ENCODE peak calls at places on chromosome 11, in six cellular contexts. L is transverse colon, C is stomach, I is IMR-90, M is spleen, Y is GM12891. K is an unnamed sample.
A peak's percentile ranks its signal among the peaks of the same experiment; 100 is the strongest.

GRCh38 chr11:11880179-11880578 is 38.4 kb downstream of the USP47 start:
- DNase-seq in L (no peak), C (no peak), I (no peak), M (no peak), Y (no peak), K (no peak)

GRCh38 chr11:32317646-32318045 is 117.7 kb downstream of the WT1 start:
- DNase-seq in L (no peak), C (no peak), I (no peak), M (no peak), Y (no peak), K (no peak)

GRCh38 chr11:16542353-16542752 is 186.0 kb upstream of the SOX6 start:
- DNase-seq in L (no peak), C (no peak), I (no peak), M (no peak), Y (no peak), K (no peak)

GRCh38 chr11:106471273-106471672 is 393.8 kb downstream of the AASDHPPT start:
- DNase-seq in L (no peak), C (no peak), I (peak; percentile 44), M (no peak), Y (no peak), K (no peak)

GRCh38 chr11:130652671-130653335 is 204.4 kb downstream of the ADAMTS15 start:
- DNase-seq in L (peak; percentile 46), C (peak; percentile 39), I (peak; percentile 89), M (no peak), Y (no peak), K (no peak)

GRCh38 chr11:13135385-13136271 is 126.5 kb downstream of the RASSF10 start:
- DNase-seq in L (no peak), C (no peak), I (peak; percentile 90), M (no peak), Y (no peak), K (no peak)

GRCh38 chr11:124898711-124899110 is 1.0 kb upstream of the ROBO4 start:
- DNase-seq in L (no peak), C (no peak), I (no peak), M (peak; percentile 84), Y (no peak), K (no peak)

GRCh38 chr11:43852057-43852636 is 28.5 kb upstream of the ALKBH3 start:
- DNase-seq in L (peak; percentile 34), C (peak; percentile 62), I (peak; percentile 88), M (no peak), Y (peak; percentile 33), K (peak; percentile 35)

GRCh38 chr11:33179431-33179830 is 18.2 kb upstream of the CSTF3 start:
- DNase-seq in L (no peak), C (no peak), I (no peak), M (no peak), Y (no peak), K (no peak)

GRCh38 chr11:73916435-73916834 is 34.4 kb upstream of the DNAJB13 start:
- DNase-seq in L (no peak), C (no peak), I (peak; percentile 53), M (no peak), Y (no peak), K (no peak)

GRCh38 chr11:59182457-59183151 is 10.7 kb downstream of the DTX4 start:
- DNase-seq in L (peak; percentile 78), C (peak; percentile 44), I (no peak), M (no peak), Y (peak; percentile 49), K (peak; percentile 40)

GRCh38 chr11:82676483-82677094 is 57.1 kb downstream of the FAM181B start:
- DNase-seq in L (no peak), C (no peak), I (no peak), M (no peak), Y (no peak), K (no peak)

GRCh38 chr11:84720706-84721402 is 906.3 kb downstream of the DLG2 start:
- DNase-seq in L (peak; percentile 12), C (no peak), I (no peak), M (peak; percentile 74), Y (no peak), K (no peak)

GRCh38 chr11:120819437-120819836 is 204.5 kb upstream of the TBCEL start:
- DNase-seq in L (no peak), C (no peak), I (no peak), M (peak; percentile 45), Y (no peak), K (no peak)

GRCh38 chr11:29280452-29280851 is 736.4 kb downstream of the KCNA4 start:
- DNase-seq in L (no peak), C (no peak), I (peak; percentile 25), M (no peak), Y (no peak), K (no peak)

GRCh38 chr11:14861680-14862079 is 30.4 kb downstream of the CYP2R1 start:
- DNase-seq in L (peak; percentile 73), C (peak; percentile 32), I (no peak), M (no peak), Y (no peak), K (no peak)

GRCh38 chr11:113477321-113477720 is 2.1 kb upstream of the DRD2 start:
- DNase-seq in L (no peak), C (no peak), I (no peak), M (no peak), Y (no peak), K (no peak)

GRCh38 chr11:12842933-12843636 is 166.0 kb upstream of the RASSF10 start:
- DNase-seq in L (no peak), C (no peak), I (no peak), M (no peak), Y (no peak), K (no peak)

GRCh38 chr11:1293619-1294015 is 15.8 kb downstream of the TOLLIP start:
- DNase-seq in L (peak; percentile 31), C (peak; percentile 56), I (no peak), M (peak; percentile 81), Y (no peak), K (no peak)

GRCh38 chr11:9280655-9281301 is 15.6 kb upstream of the DENND5A start:
- DNase-seq in L (peak; percentile 45), C (peak; percentile 57), I (peak; percentile 81), M (no peak), Y (no peak), K (no peak)

GRCh38 chr11:2767751-2768150 is 68.0 kb upstream of the KCNQ1OT1 start:
- DNase-seq in L (no peak), C (no peak), I (no peak), M (peak; percentile 31), Y (no peak), K (no peak)

GRCh38 chr11:94130589-94131362 is 2.1 kb downstream of the PANX1 start:
- DNase-seq in L (no peak), C (no peak), I (peak; percentile 89), M (no peak), Y (no peak), K (no peak)

GRCh38 chr11:20963596-20963995 is 294.2 kb downstream of the NELL1 start:
- DNase-seq in L (no peak), C (no peak), I (no peak), M (no peak), Y (no peak), K (no peak)

GRCh38 chr11:86041975-86042378 is 26.9 kb downstream of the PICALM start:
- DNase-seq in L (peak; percentile 66), C (peak; percentile 64), I (peak; percentile 94), M (no peak), Y (peak; percentile 19), K (peak; percentile 13)

GRCh38 chr11:104146421-104146820 is 17.5 kb downstream of the PDGFD start:
- DNase-seq in L (no peak), C (no peak), I (no peak), M (no peak), Y (no peak), K (no peak)

GRCh38 chr11:119106564-119107537 is at the start of gene C2CD2L:
- DNase-seq in L (peak; percentile 94), C (peak; percentile 92), I (peak; percentile 83), M (peak; percentile 97), Y (peak; percentile 97), K (peak; percentile 98)
- TF ChIP-seq POLR2A in L (peak; percentile 63), C (no peak), I (no peak), M (no peak), Y (peak; percentile 66), K (peak; percentile 77)

GRCh38 chr11:68042219-68043028 is 3.6 kb downstream of the TCIRG1 start:
- DNase-seq in L (no peak), C (no peak), I (no peak), M (peak; percentile 81), Y (no peak), K (no peak)

GRCh38 chr11:68043029-68043348 is 4.2 kb downstream of the TCIRG1 start:
- DNase-seq in L (no peak), C (no peak), I (no peak), M (no peak), Y (no peak), K (no peak)

GRCh38 chr11:68040121-68040956 is 1.5 kb downstream of the TCIRG1 start:
- DNase-seq in L (peak; percentile 68), C (peak; percentile 75), I (peak; percentile 73), M (peak; percentile 93), Y (peak; percentile 88), K (peak; percentile 95)

GRCh38 chr11:68040957-68041591 is 2.2 kb downstream of the TCIRG1 start:
- DNase-seq in L (no peak), C (no peak), I (no peak), M (peak; percentile 84), Y (no peak), K (no peak)

GRCh38 chr11:68041617-68042218 is 2.9 kb downstream of the TCIRG1 start:
- DNase-seq in L (no peak), C (no peak), I (no peak), M (no peak), Y (no peak), K (no peak)
- TF ChIP-seq POLR2A in L (no peak), C (no peak), I (no peak), M (no peak), Y (no peak), K (no peak)

GRCh38 chr11:117200813-117201515 is 1.8 kb downstream of the TAGLN start:
- DNase-seq in L (no peak), C (no peak), I (peak; percentile 32), M (no peak), Y (no peak), K (no peak)

GRCh38 chr11:117198613-117199012 is 557 bp upstream of the TAGLN start:
- DNase-seq in L (no peak), C (no peak), I (no peak), M (no peak), Y (no peak), K (no peak)

GRCh38 chr11:117199916-117200812 is 994 bp downstream of the TAGLN start:
- DNase-seq in L (no peak), C (no peak), I (no peak), M (no peak), Y (no peak), K (no peak)

GRCh38 chr11:117197516-117198456 is 1.4 kb upstream of the TAGLN start:
- DNase-seq in L (peak; percentile 71), C (peak; percentile 57), I (peak; percentile 32), M (no peak), Y (no peak), K (no peak)

GRCh38 chr11:117199061-117199915 is at the start of gene TAGLN:
- DNase-seq in L (peak; percentile 76), C (peak; percentile 47), I (peak; percentile 94), M (no peak), Y (no peak), K (no peak)
- TF ChIP-seq POLR2A in L (peak; percentile 76), C (peak; percentile 57), I (peak; percentile 98), M (no peak), Y (no peak), K (no peak)

DNA sequence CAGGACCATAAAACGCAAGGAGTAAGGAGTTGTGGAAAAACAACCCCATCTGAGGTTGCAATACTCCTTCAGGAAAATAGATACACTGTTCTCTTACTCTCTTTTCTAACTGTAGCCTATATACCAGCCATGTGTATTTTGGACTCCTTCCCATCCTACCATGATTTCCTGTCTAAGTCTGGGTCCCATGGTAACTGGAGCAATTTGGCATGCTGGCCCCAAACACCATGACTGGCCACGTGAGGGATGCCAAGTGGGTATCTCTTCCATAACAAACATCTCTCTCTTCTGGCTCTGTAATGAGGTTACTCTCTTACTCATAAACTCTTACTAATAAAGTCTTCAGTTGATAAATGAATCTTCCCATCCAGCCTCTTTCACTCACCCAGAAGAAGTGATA is 26.5 kb downstream of the ABTB2 start:
- DNase-seq in L (no peak), C (no peak), I (peak; percentile 60), M (no peak), Y (no peak), K (no peak)
- TF ChIP-seq POLR2A in L (no peak), C (no peak), I (no peak), M (no peak), Y (no peak), K (no peak)

K was measured in GM12892.